ENCODE peak calls at places on chromosomes 16 and 17, in six cellular contexts. One of them, this sample, is unnamed.

GRCh38 chr17:42067371-42068180 is 17.2 kb upstream of the C17orf113 start:
- DNase-seq in COR-L47: peak
- DNase-seq in amniotic stem cell: no peak
- DNase-seq in progenitor cell of endocrine pancreas: peak
- DNase-seq in choroid plexus epithelial cell: peak
- DNase-seq in right cardiac atrium: peak
- DNase-seq in this sample: peak

GRCh38 chr16:46929378-46930332 is 43.8 kb downstream of the DNAJA2 start:
- DNase-seq in amniotic stem cell: peak
- DNase-seq in progenitor cell of endocrine pancreas: peak
- DNase-seq in choroid plexus epithelial cell: peak
- DNase-seq in COR-L47: no peak
- DNase-seq in right cardiac atrium: peak
- DNase-seq in this sample: peak

GRCh38 chr16:89324056-89325010 is 106.8 kb downstream of the ZNF778 start:
- DNase-seq in COR-L47: no peak
- DNase-seq in right cardiac atrium: peak
- DNase-seq in amniotic stem cell: no peak
- DNase-seq in choroid plexus epithelial cell: peak
- DNase-seq in progenitor cell of endocrine pancreas: no peak
- DNase-seq in this sample: no peak

GRCh38 chr17:17783121-17783824 is 53.5 kb downstream of the SREBF1 start:
- DNase-seq in amniotic stem cell: no peak
- DNase-seq in COR-L47: peak
- DNase-seq in right cardiac atrium: peak
- DNase-seq in progenitor cell of endocrine pancreas: peak
- DNase-seq in choroid plexus epithelial cell: peak
- DNase-seq in this sample: peak

GRCh38 chr16:49281481-49281842 is at the start of gene CBLN1:
- DNase-seq in choroid plexus epithelial cell: no peak
- DNase-seq in right cardiac atrium: no peak
- DNase-seq in amniotic stem cell: no peak
- DNase-seq in COR-L47: no peak
- DNase-seq in progenitor cell of endocrine pancreas: no peak
- DNase-seq in this sample: no peak

GRCh38 chr17:58960068-58960467 is 146.6 kb downstream of the TRIM37 start:
- DNase-seq in right cardiac atrium: no peak
- DNase-seq in choroid plexus epithelial cell: peak
- DNase-seq in amniotic stem cell: peak
- DNase-seq in COR-L47: peak
- DNase-seq in progenitor cell of endocrine pancreas: no peak
- DNase-seq in this sample: peak

GRCh38 chr17:21452377-21453143 is 76.4 kb downstream of the KCNJ12 start:
- DNase-seq in COR-L47: no peak
- DNase-seq in amniotic stem cell: peak
- DNase-seq in choroid plexus epithelial cell: peak
- DNase-seq in right cardiac atrium: peak
- DNase-seq in progenitor cell of endocrine pancreas: no peak
- DNase-seq in this sample: no peak

GRCh38 chr17:10738516-10739258 is 8.9 kb upstream of the TMEM220 start:
- DNase-seq in right cardiac atrium: no peak
- DNase-seq in COR-L47: no peak
- DNase-seq in amniotic stem cell: no peak
- DNase-seq in progenitor cell of endocrine pancreas: no peak
- DNase-seq in choroid plexus epithelial cell: no peak
- DNase-seq in this sample: no peak

GRCh38 chr17:62754696-62755095 is 53.4 kb downstream of the MARCHF10 start:
- DNase-seq in progenitor cell of endocrine pancreas: no peak
- DNase-seq in choroid plexus epithelial cell: no peak
- DNase-seq in COR-L47: no peak
- DNase-seq in amniotic stem cell: no peak
- DNase-seq in right cardiac atrium: no peak
- DNase-seq in this sample: no peak

GRCh38 chr17:2343421-2343820 is 6.1 kb downstream of the SGSM2 start:
- DNase-seq in amniotic stem cell: no peak
- DNase-seq in COR-L47: no peak
- DNase-seq in choroid plexus epithelial cell: no peak
- DNase-seq in progenitor cell of endocrine pancreas: no peak
- DNase-seq in right cardiac atrium: no peak
- DNase-seq in this sample: no peak

GRCh38 chr16:87202346-87202745 is 114.8 kb downstream of the C16orf95 start:
- DNase-seq in choroid plexus epithelial cell: peak
- DNase-seq in COR-L47: no peak
- DNase-seq in amniotic stem cell: no peak
- DNase-seq in progenitor cell of endocrine pancreas: no peak
- DNase-seq in right cardiac atrium: no peak
- DNase-seq in this sample: no peak

GRCh38 chr16:10988164-10988803 is 43.9 kb downstream of the CLEC16A start:
- DNase-seq in amniotic stem cell: no peak
- DNase-seq in COR-L47: no peak
- DNase-seq in choroid plexus epithelial cell: no peak
- DNase-seq in progenitor cell of endocrine pancreas: no peak
- DNase-seq in right cardiac atrium: no peak
- DNase-seq in this sample: no peak

GRCh38 chr16:12535535-12536411 is 267.9 kb downstream of the CPPED1 start:
- DNase-seq in COR-L47: no peak
- DNase-seq in amniotic stem cell: no peak
- DNase-seq in choroid plexus epithelial cell: peak
- DNase-seq in progenitor cell of endocrine pancreas: peak
- DNase-seq in right cardiac atrium: peak
- DNase-seq in this sample: no peak

GRCh38 chr17:76480676-76481075 is 13.3 kb downstream of the AANAT start:
- DNase-seq in amniotic stem cell: no peak
- DNase-seq in COR-L47: no peak
- DNase-seq in choroid plexus epithelial cell: peak
- DNase-seq in right cardiac atrium: peak
- DNase-seq in progenitor cell of endocrine pancreas: no peak
- DNase-seq in this sample: no peak

GRCh38 chr17:9022553-9023388 is 1.5 kb downstream of the NTN1 start:
- DNase-seq in choroid plexus epithelial cell: peak
- DNase-seq in right cardiac atrium: peak
- DNase-seq in amniotic stem cell: no peak
- DNase-seq in progenitor cell of endocrine pancreas: peak
- DNase-seq in COR-L47: no peak
- DNase-seq in this sample: no peak

GRCh38 chr17:17060930-17061329 is 18.7 kb downstream of the MPRIP start:
- DNase-seq in COR-L47: no peak
- DNase-seq in amniotic stem cell: no peak
- DNase-seq in right cardiac atrium: no peak
- DNase-seq in progenitor cell of endocrine pancreas: no peak
- DNase-seq in choroid plexus epithelial cell: no peak
- DNase-seq in this sample: no peak

GRCh38 chr17:82367724-82368524 is 3.6 kb upstream of the UTS2R start:
- DNase-seq in amniotic stem cell: no peak
- DNase-seq in right cardiac atrium: no peak
- DNase-seq in progenitor cell of endocrine pancreas: no peak
- DNase-seq in COR-L47: no peak
- DNase-seq in choroid plexus epithelial cell: no peak
- DNase-seq in this sample: peak

GRCh38 chr17:66465701-66466100 is 163.3 kb downstream of the PRKCA start:
- DNase-seq in right cardiac atrium: no peak
- DNase-seq in choroid plexus epithelial cell: no peak
- DNase-seq in COR-L47: no peak
- DNase-seq in progenitor cell of endocrine pancreas: no peak
- DNase-seq in amniotic stem cell: no peak
- DNase-seq in this sample: no peak

GRCh38 chr16:82728901-82729300 is 102.1 kb downstream of the CDH13 start:
- DNase-seq in COR-L47: no peak
- DNase-seq in progenitor cell of endocrine pancreas: no peak
- DNase-seq in amniotic stem cell: no peak
- DNase-seq in choroid plexus epithelial cell: no peak
- DNase-seq in right cardiac atrium: no peak
- DNase-seq in this sample: no peak

GRCh38 chr16:26505501-26505900 is 561.2 kb upstream of the C16orf82 start:
- DNase-seq in COR-L47: no peak
- DNase-seq in amniotic stem cell: no peak
- DNase-seq in choroid plexus epithelial cell: no peak
- DNase-seq in progenitor cell of endocrine pancreas: no peak
- DNase-seq in right cardiac atrium: no peak
- DNase-seq in this sample: no peak

GRCh38 chr16:81519298-81520150 is 74.9 kb downstream of the CMIP start:
- DNase-seq in COR-L47: no peak
- DNase-seq in choroid plexus epithelial cell: no peak
- DNase-seq in progenitor cell of endocrine pancreas: no peak
- DNase-seq in right cardiac atrium: no peak
- DNase-seq in amniotic stem cell: no peak
- DNase-seq in this sample: no peak

GRCh38 chr17:18129041-18129502 is 20.5 kb downstream of the MYO15A start:
- DNase-seq in choroid plexus epithelial cell: peak
- DNase-seq in progenitor cell of endocrine pancreas: no peak
- DNase-seq in COR-L47: no peak
- DNase-seq in right cardiac atrium: no peak
- DNase-seq in amniotic stem cell: no peak
- DNase-seq in this sample: peak

GRCh38 chr17:2776589-2777241 is 19.5 kb upstream of the RAP1GAP2 start:
- DNase-seq in COR-L47: peak
- DNase-seq in amniotic stem cell: no peak
- DNase-seq in choroid plexus epithelial cell: no peak
- DNase-seq in right cardiac atrium: no peak
- DNase-seq in progenitor cell of endocrine pancreas: peak
- DNase-seq in this sample: peak

GRCh38 chr16:90040152-90041023 is 21.1 kb upstream of the DBNDD1 start:
- DNase-seq in right cardiac atrium: no peak
- DNase-seq in progenitor cell of endocrine pancreas: no peak
- DNase-seq in choroid plexus epithelial cell: no peak
- DNase-seq in amniotic stem cell: no peak
- DNase-seq in COR-L47: no peak
- DNase-seq in this sample: no peak

GRCh38 chr17:7740481-7741001 is 23.0 kb downstream of the DNAH2 start:
- DNase-seq in progenitor cell of endocrine pancreas: no peak
- DNase-seq in choroid plexus epithelial cell: no peak
- DNase-seq in COR-L47: peak
- DNase-seq in amniotic stem cell: no peak
- DNase-seq in right cardiac atrium: peak
- DNase-seq in this sample: no peak

GRCh38 chr17:8162232-8162996 is at the start of gene VAMP2:
- DNase-seq in COR-L47: peak
- DNase-seq in amniotic stem cell: peak
- DNase-seq in right cardiac atrium: peak
- DNase-seq in progenitor cell of endocrine pancreas: peak
- DNase-seq in choroid plexus epithelial cell: peak
- DNase-seq in this sample: peak

GRCh38 chr17:58085039-58085715 is 2.0 kb downstream of the DYNLL2 start:
- DNase-seq in progenitor cell of endocrine pancreas: no peak
- DNase-seq in choroid plexus epithelial cell: no peak
- DNase-seq in right cardiac atrium: no peak
- DNase-seq in amniotic stem cell: no peak
- DNase-seq in COR-L47: no peak
- DNase-seq in this sample: no peak

GRCh38 chr16:90077757-90078593 is 844 bp upstream of the PRDM7 start:
- DNase-seq in amniotic stem cell: no peak
- DNase-seq in progenitor cell of endocrine pancreas: no peak
- DNase-seq in right cardiac atrium: no peak
- DNase-seq in COR-L47: peak
- DNase-seq in choroid plexus epithelial cell: peak
- DNase-seq in this sample: no peak

GRCh38 chr17:34672176-34672785 is 92.9 kb downstream of the TMEM132E start:
- DNase-seq in progenitor cell of endocrine pancreas: peak
- DNase-seq in COR-L47: no peak
- DNase-seq in choroid plexus epithelial cell: no peak
- DNase-seq in right cardiac atrium: no peak
- DNase-seq in amniotic stem cell: no peak
- DNase-seq in this sample: no peak

GRCh38 chr17:50511058-50511457 is 2.8 kb downstream of the MYCBPAP start:
- DNase-seq in right cardiac atrium: no peak
- DNase-seq in COR-L47: no peak
- DNase-seq in amniotic stem cell: no peak
- DNase-seq in progenitor cell of endocrine pancreas: no peak
- DNase-seq in choroid plexus epithelial cell: peak
- DNase-seq in this sample: peak

This sample was measured in NCI-H1436.